ENCODE peak calls at places on chromosome 5, in five cellular contexts. B is neural progenitor cell, N is GM23248, I is aorta, Q is IMR-90. T is an unnamed sample.

GRCh38 chr5:103408408-103408807 is 149.8 kb downstream of the MACIR start:
- DNase-seq in B (no peak), N (no peak), I (no peak), Q (no peak), T (no peak)

GRCh38 chr5:82664711-82665110 is 386.6 kb upstream of the RPS23 start:
- DNase-seq in B (no peak), N (no peak), I (no peak), Q (no peak), T (no peak)

GRCh38 chr5:179137001-179137642 is 76.9 kb downstream of the ZNF354C start:
- DNase-seq in B (no peak), N (no peak), I (peak; percentile 24), Q (no peak), T (no peak)

GRCh38 chr5:154465169-154465568 is 12.9 kb downstream of the HAND1 start:
- DNase-seq in B (no peak), N (peak; percentile 79), I (no peak), Q (peak; percentile 74), T (peak; percentile 76)

GRCh38 chr5:131999471-131999931 is 12.0 kb downstream of the ACSL6 start:
- DNase-seq in B (no peak), N (no peak), I (no peak), Q (no peak), T (no peak)

GRCh38 chr5:131751551-131751950 is 45.3 kb downstream of the FNIP1 start:
- DNase-seq in B (no peak), N (peak; percentile 15), I (no peak), Q (peak; percentile 14), T (peak; percentile 34)

GRCh38 chr5:163478126-163478981 is 17.9 kb downstream of the HMMR start:
- DNase-seq in B (no peak), N (peak; percentile 58), I (no peak), Q (peak; percentile 28), T (peak; percentile 64)

GRCh38 chr5:6408627-6409446 is 30.5 kb upstream of the MED10 start:
- DNase-seq in B (no peak), N (no peak), I (no peak), Q (peak; percentile 1), T (no peak)

GRCh38 chr5:133897431-133897830 is 71.0 kb downstream of the C5orf15 start:
- DNase-seq in B (no peak), N (no peak), I (no peak), Q (no peak), T (no peak)

GRCh38 chr5:82798676-82799075 is 278.5 kb downstream of the TMEM167A start:
- DNase-seq in B (no peak), N (no peak), I (no peak), Q (no peak), T (no peak)

GRCh38 chr5:74660863-74661262 is 20.3 kb upstream of the ENC1 start:
- DNase-seq in B (no peak), N (no peak), I (no peak), Q (no peak), T (no peak)

GRCh38 chr5:177132504-177133118 is 962 bp upstream of the NSD1 start:
- DNase-seq in B (peak; percentile 84), N (peak; percentile 52), I (no peak), Q (no peak), T (no peak)

GRCh38 chr5:171978519-171978918 is 27.9 kb downstream of the FBXW11 start:
- DNase-seq in B (no peak), N (no peak), I (no peak), Q (no peak), T (no peak)

GRCh38 chr5:171978016-171978415 is 28.4 kb downstream of the FBXW11 start:
- DNase-seq in B (no peak), N (no peak), I (no peak), Q (no peak), T (no peak)

GRCh38 chr5:171979606-171980005 is 26.8 kb downstream of the FBXW11 start:
- DNase-seq in B (no peak), N (no peak), I (no peak), Q (no peak), T (no peak)

GRCh38 chr5:171981847-171982246 is 24.6 kb downstream of the FBXW11 start:
- DNase-seq in B (no peak), N (no peak), I (no peak), Q (no peak), T (no peak)

GRCh38 chr5:171980729-171981128 is 25.7 kb downstream of the FBXW11 start:
- DNase-seq in B (peak; percentile 45), N (no peak), I (no peak), Q (no peak), T (no peak)
- H3K4me1 ChIP-seq in B (peaks cover 47% of the 10 kb centered on the region), N (peaks cover 16% of the 10 kb centered on the region), I (peaks cover 3% of the 10 kb centered on the region), Q (peaks cover 7% of the 10 kb centered on the region), T (peaks cover 8% of the 10 kb centered on the region)

GRCh38 chr5:75677607-75678006 is 39.6 kb downstream of the POC5 start:
- DNase-seq in B (no peak), N (no peak), I (no peak), Q (no peak), T (no peak)
- H3K4me3 ChIP-seq in B (no peak overlapping the region), N (no peak overlapping the region), I (no peak overlapping the region), Q (no peak overlapping the region), T (no peak overlapping the region)

GRCh38 chr5:52987711-52988329 is 1.3 kb upstream of the ITGA2 start:
- DNase-seq in B (no peak), N (peak; percentile 84), I (no peak), Q (peak; percentile 68), T (no peak)
- H3K4me1 ChIP-seq in B (peaks cover 6% of the 10 kb centered on the region), N (peaks cover 61% of the 10 kb centered on the region), I (no peaks in the 10 kb centered on the region), Q (peaks cover 18% of the 10 kb centered on the region), T (peaks cover 31% of the 10 kb centered on the region)

GRCh38 chr5:124060010-124060409 is 548.0 kb downstream of the CSNK1G3 start:
- DNase-seq in B (no peak), N (no peak), I (no peak), Q (no peak), T (peak; percentile 60)

GRCh38 chr5:124056326-124057160 is 544.6 kb downstream of the CSNK1G3 start:
- DNase-seq in B (no peak), N (no peak), I (no peak), Q (no peak), T (no peak)

GRCh38 chr5:124059200-124059599 is 547.2 kb downstream of the CSNK1G3 start:
- DNase-seq in B (no peak), N (peak; percentile 43), I (no peak), Q (no peak), T (no peak)

GRCh38 chr5:124057161-124057814 is 545.3 kb downstream of the CSNK1G3 start:
- DNase-seq in B (no peak), N (no peak), I (peak; percentile 61), Q (no peak), T (no peak)

GRCh38 chr5:124057815-124058231 is 545.8 kb downstream of the CSNK1G3 start:
- DNase-seq in B (no peak), N (no peak), I (no peak), Q (no peak), T (peak; percentile 25)
- H3K4me3 ChIP-seq in B (no peak overlapping the region), N (no peak overlapping the region), I (no peak overlapping the region), Q (no peak overlapping the region), T (no peak overlapping the region)

GRCh38 chr5:14673443-14673842 is 8.9 kb downstream of the OTULIN start:
- DNase-seq in B (no peak), N (no peak), I (no peak), Q (no peak), T (no peak)
- H3K4me1 ChIP-seq in B (peaks cover 18% of the 10 kb centered on the region), N (peaks cover 20% of the 10 kb centered on the region), I (no peaks in the 10 kb centered on the region), Q (peaks cover 15% of the 10 kb centered on the region), T (peaks cover 8% of the 10 kb centered on the region)